ENCODE peak calls at places on chromosomes 5 and 9, in seven cellular contexts. P, B, A, I, K, Y and M are unnamed samples.

GRCh38 chr5:129771058-129771838 is 23.4 kb downstream of the MINAR2 start:
- DNase-seq in K (peak), P (peak), B (peak), A (peak), Y (peak), I (peak), M (peak)

GRCh38 chr9:76311576-76311975 is 82.7 kb downstream of the RFK start:
- DNase-seq in A (no peak), K (no peak), B (no peak), P (no peak), I (no peak), Y (no peak), M (no peak)

GRCh38 chr5:95283022-95283615 is 1.8 kb downstream of the MCTP1 start:
- DNase-seq in I (no peak), A (no peak), Y (no peak), K (no peak), P (no peak), B (no peak), M (no peak)

GRCh38 chr5:134131578-134132350 is 17.3 kb downstream of the TCF7 start:
- DNase-seq in I (no peak), K (no peak), A (no peak), Y (no peak), P (no peak), B (no peak), M (no peak)

GRCh38 chr9:75148551-75148950 is 60.2 kb downstream of the OSTF1 start:
- DNase-seq in B (peak), I (no peak), Y (no peak), A (peak), K (peak), P (peak), M (peak)

GRCh38 chr9:69122391-69123141 is 51.5 kb upstream of the TJP2 start:
- DNase-seq in K (peak), P (peak), I (no peak), B (peak), Y (peak), A (peak), M (peak)

GRCh38 chr9:84207443-84208032 is 133.0 kb downstream of the SLC28A3 start:
- DNase-seq in B (no peak), K (no peak), Y (no peak), A (no peak), P (no peak), I (no peak), M (peak)

GRCh38 chr9:114988962-114989599 is 58.7 kb upstream of the TNFSF8 start:
- DNase-seq in Y (no peak), K (peak), I (no peak), A (peak), B (peak), P (no peak), M (peak)

GRCh38 chr5:39518516-39518915 is 93.7 kb upstream of the DAB2 start:
- DNase-seq in A (peak), K (peak), B (peak), P (peak), Y (no peak), I (peak), M (peak)

GRCh38 chr9:107933042-107933441 is 443.5 kb upstream of the KLF4 start:
- DNase-seq in Y (no peak), P (no peak), K (peak), B (no peak), A (peak), I (peak), M (peak)

GRCh38 chr5:107806705-107807104 is 136.0 kb upstream of the EFNA5 start:
- DNase-seq in I (peak), P (peak), K (no peak), A (peak), Y (no peak), B (peak), M (no peak)

GRCh38 chr5:101174981-101175380 is 271.9 kb upstream of the ST8SIA4 start:
- DNase-seq in P (no peak), K (no peak), Y (no peak), I (no peak), B (no peak), A (no peak), M (no peak)

DNA sequence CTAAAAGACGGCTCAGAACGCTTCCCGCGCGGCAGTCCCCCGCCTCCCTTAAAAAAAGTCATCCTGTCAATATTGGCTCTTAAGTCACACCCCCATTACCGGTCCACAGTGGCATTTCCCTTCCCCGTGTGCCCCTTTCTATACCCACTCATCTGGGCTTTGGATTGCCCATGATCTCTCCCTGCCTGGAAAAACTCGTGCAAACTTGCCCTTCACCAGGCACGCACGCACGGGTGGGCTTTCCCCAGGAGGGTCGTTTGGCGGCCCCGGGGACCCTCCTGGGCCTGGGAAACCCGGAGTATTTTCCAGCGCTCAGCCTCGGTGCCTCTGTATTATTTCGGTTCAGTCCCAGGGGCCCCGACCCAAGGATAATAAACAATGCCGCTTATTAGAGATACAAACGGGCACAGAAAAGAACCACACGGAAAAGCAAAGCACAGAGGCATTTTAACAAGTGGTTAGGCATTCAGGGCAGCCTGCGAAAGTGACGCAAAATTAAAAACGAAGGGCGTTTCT is 35.9 kb upstream of the NFIB start:
- DNase-seq in Y (no peak), A (no peak), I (no peak), B (no peak), P (no peak), K (peak), M (no peak)
- H3K4me3 ChIP-seq in Y (no peak), A (peak), I (no peak), B (no peak), P (peak), K (peak), M (no peak)

GRCh38 chr9:100492952-100493351 is 20.0 kb downstream of the TMEFF1 start:
- DNase-seq in K (peak), Y (no peak), P (peak), A (peak), I (peak), B (peak), M (peak)
- TF ChIP-seq CTCF in K (peak), Y (no peak), P (peak), A (peak), I (no peak), B (peak), M (peak)

GRCh38 chr9:97711223-97711626 is 14.1 kb upstream of the XPA start:
- DNase-seq in Y (no peak), A (no peak), P (no peak), K (no peak), I (no peak), B (no peak), M (no peak)
- H3K4me3 ChIP-seq in Y (no peak), A (no peak), P (no peak), K (no peak), I (no peak), B (no peak), M (no peak)

GRCh38 chr5:138752341-138752950 is 779 bp upstream of the CTNNA1 start:
- DNase-seq in P (no peak), A (peak), B (no peak), I (peak), Y (peak), K (no peak), M (peak)
- TF ChIP-seq CTCF in P (no peak), A (no peak), B (no peak), I (peak), Y (no peak), K (no peak), M (peak)

GRCh38 chr5:73448451-73449136 is at the start of gene FOXD1:
- DNase-seq in A (peak), I (peak), P (peak), Y (peak), B (peak), K (peak), M (peak)
- H3K4me3 ChIP-seq in A (peak), I (peak), P (peak), Y (no peak), B (peak), K (peak), M (peak)

DNA sequence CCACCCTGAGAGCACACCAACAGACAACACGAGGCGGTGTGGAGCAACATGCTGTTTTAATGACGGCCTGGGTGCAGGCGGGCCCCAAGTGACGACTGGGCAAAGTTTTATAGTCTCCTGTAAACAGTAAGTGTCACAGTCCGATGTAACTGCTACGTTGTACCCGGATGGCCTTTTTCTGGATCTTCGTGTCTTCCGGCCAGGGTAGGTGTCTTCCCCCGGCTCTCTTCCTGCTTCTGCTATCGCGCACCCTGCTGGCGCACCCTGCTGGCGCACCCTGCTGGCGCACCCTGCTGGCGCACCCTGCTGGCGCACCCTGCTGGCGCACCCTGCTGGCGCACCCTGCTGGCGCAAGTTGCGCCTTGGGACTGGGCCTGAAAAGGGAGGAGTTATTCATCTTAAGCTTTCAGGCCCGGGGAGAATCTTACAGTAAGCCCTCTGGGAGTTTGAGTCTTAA is 143.0 kb upstream of the TARS1 start:
- DNase-seq in B (peak), I (peak), K (no peak), Y (no peak), P (no peak), A (no peak), M (no peak)
- TF ChIP-seq CTCF in B (peak), I (peak), K (peak), Y (no peak), P (no peak), A (no peak), M (no peak)

GRCh38 chr9:112377684-112378344 is 2.1 kb upstream of the HSDL2 start:
- DNase-seq in P (no peak), B (no peak), K (no peak), A (no peak), Y (no peak), I (no peak), M (no peak)
- H3K4me3 ChIP-seq in P (no peak), B (peak), K (no peak), A (peak), Y (no peak), I (peak), M (peak)

GRCh38 chr9:71716138-71716909 is 52.0 kb downstream of the CEMIP2 start:
- DNase-seq in Y (no peak), A (no peak), I (no peak), B (peak), K (peak), P (no peak), M (peak)
- TF ChIP-seq CTCF in Y (peak), A (no peak), I (peak), B (peak), K (peak), P (peak), M (peak)

DNA sequence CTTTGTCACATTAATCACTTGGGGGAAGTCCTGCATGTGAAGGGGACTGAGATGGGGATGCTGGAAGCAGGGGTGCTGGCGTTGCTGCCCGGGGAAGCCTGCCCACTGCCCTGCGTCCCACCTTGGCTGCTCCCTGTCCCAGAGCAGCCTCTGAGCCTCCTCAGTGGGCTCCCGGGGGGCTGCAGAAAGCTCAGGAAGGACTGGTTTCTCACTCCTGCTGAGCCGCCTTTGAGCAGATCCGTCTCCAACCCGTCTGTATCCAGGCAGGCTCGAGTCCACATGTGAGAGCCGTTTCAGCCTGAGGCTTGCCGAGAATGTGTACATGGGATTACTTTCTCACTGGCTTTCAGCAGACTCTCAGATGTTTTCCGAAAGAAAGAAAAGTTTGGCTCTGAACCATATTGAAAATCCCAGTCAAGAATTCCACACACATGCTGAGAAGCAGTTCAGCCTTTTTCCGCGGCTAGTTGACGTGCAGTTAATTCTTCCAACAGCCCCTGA is 95.3 kb upstream of the COL5A1 start:
- DNase-seq in B (peak), I (no peak), P (peak), K (no peak), Y (no peak), A (peak), M (peak)
- H3K4me3 ChIP-seq in B (peak), I (no peak), P (no peak), K (no peak), Y (no peak), A (no peak), M (peak)